ENCODE peak calls at places on chromosomes 7 and 10, in eight cellular contexts. One of them, this sample, is unnamed.

GRCh38 chr7:20350996-20351692 is 20.4 kb downstream of the ITGB8 start:
- DNase-seq in AG04450: no peak
- DNase-seq in hypothalamus: no peak
- DNase-seq in GM19239: no peak
- DNase-seq in mucosa of gallbladder: no peak
- DNase-seq in NCI-H2029: no peak
- DNase-seq in H4: no peak
- DNase-seq in ureter: no peak
- DNase-seq in this sample: no peak

GRCh38 chr7:159084069-159084801 is 60.4 kb downstream of the VIPR2 start:
- DNase-seq in ureter: peak
- DNase-seq in hypothalamus: no peak
- DNase-seq in AG04450: no peak
- DNase-seq in H4: no peak
- DNase-seq in mucosa of gallbladder: no peak
- DNase-seq in NCI-H2029: no peak
- DNase-seq in GM19239: no peak
- DNase-seq in this sample: no peak

GRCh38 chr10:82409671-82410070 is 534.7 kb downstream of the NRG3 start:
- DNase-seq in H4: no peak
- DNase-seq in hypothalamus: no peak
- DNase-seq in mucosa of gallbladder: no peak
- DNase-seq in NCI-H2029: no peak
- DNase-seq in ureter: no peak
- DNase-seq in GM19239: no peak
- DNase-seq in AG04450: no peak
- DNase-seq in this sample: no peak

GRCh38 chr10:72170263-72170662 is 45.5 kb upstream of the ANAPC16 start:
- DNase-seq in mucosa of gallbladder: peak
- DNase-seq in hypothalamus: no peak
- DNase-seq in H4: no peak
- DNase-seq in ureter: no peak
- DNase-seq in GM19239: no peak
- DNase-seq in AG04450: no peak
- DNase-seq in NCI-H2029: no peak
- DNase-seq in this sample: no peak

GRCh38 chr7:132065193-132065972 is 509.0 kb upstream of the PODXL start:
- DNase-seq in mucosa of gallbladder: peak
- DNase-seq in ureter: peak
- DNase-seq in hypothalamus: no peak
- DNase-seq in GM19239: no peak
- DNase-seq in NCI-H2029: no peak
- DNase-seq in H4: peak
- DNase-seq in AG04450: peak
- DNase-seq in this sample: peak

GRCh38 chr10:43842496-43842895 is 193.8 kb upstream of the ZNF32 start:
- DNase-seq in AG04450: no peak
- DNase-seq in hypothalamus: no peak
- DNase-seq in GM19239: no peak
- DNase-seq in NCI-H2029: no peak
- DNase-seq in ureter: no peak
- DNase-seq in H4: no peak
- DNase-seq in mucosa of gallbladder: no peak
- DNase-seq in this sample: no peak

GRCh38 chr10:114925675-114926204 is 12.3 kb upstream of the TRUB1 start:
- DNase-seq in H4: peak
- DNase-seq in ureter: no peak
- DNase-seq in AG04450: no peak
- DNase-seq in NCI-H2029: no peak
- DNase-seq in mucosa of gallbladder: no peak
- DNase-seq in hypothalamus: no peak
- DNase-seq in GM19239: peak
- DNase-seq in this sample: no peak

GRCh38 chr10:71666607-71667373 is 52.8 kb downstream of the C10orf105 start:
- DNase-seq in hypothalamus: no peak
- DNase-seq in mucosa of gallbladder: no peak
- DNase-seq in ureter: no peak
- DNase-seq in NCI-H2029: no peak
- DNase-seq in AG04450: no peak
- DNase-seq in H4: no peak
- DNase-seq in GM19239: no peak
- DNase-seq in this sample: no peak

GRCh38 chr7:115352375-115352774 is 430.5 kb downstream of the MDFIC start:
- DNase-seq in H4: no peak
- DNase-seq in hypothalamus: no peak
- DNase-seq in GM19239: no peak
- DNase-seq in NCI-H2029: no peak
- DNase-seq in ureter: no peak
- DNase-seq in mucosa of gallbladder: no peak
- DNase-seq in AG04450: peak
- DNase-seq in this sample: peak

GRCh38 chr7:5284304-5285281 is 1.9 kb downstream of the SLC29A4 start:
- DNase-seq in GM19239: peak
- DNase-seq in hypothalamus: peak
- DNase-seq in H4: no peak
- DNase-seq in mucosa of gallbladder: no peak
- DNase-seq in AG04450: no peak
- DNase-seq in NCI-H2029: peak
- DNase-seq in ureter: no peak
- DNase-seq in this sample: no peak

GRCh38 chr10:78541528-78542470 is 508.1 kb downstream of the RPS24 start:
- DNase-seq in H4: peak
- DNase-seq in hypothalamus: no peak
- DNase-seq in ureter: no peak
- DNase-seq in GM19239: no peak
- DNase-seq in mucosa of gallbladder: no peak
- DNase-seq in AG04450: no peak
- DNase-seq in NCI-H2029: no peak
- DNase-seq in this sample: no peak

GRCh38 chr10:77913090-77913489 is 13.5 kb downstream of the DLG5 start:
- DNase-seq in GM19239: no peak
- DNase-seq in mucosa of gallbladder: no peak
- DNase-seq in AG04450: no peak
- DNase-seq in ureter: no peak
- DNase-seq in H4: no peak
- DNase-seq in hypothalamus: no peak
- DNase-seq in NCI-H2029: no peak
- DNase-seq in this sample: no peak

GRCh38 chr10:16386855-16387254 is 50.0 kb upstream of the PTER start:
- DNase-seq in mucosa of gallbladder: no peak
- DNase-seq in H4: no peak
- DNase-seq in hypothalamus: no peak
- DNase-seq in ureter: no peak
- DNase-seq in AG04450: no peak
- DNase-seq in GM19239: no peak
- DNase-seq in NCI-H2029: no peak
- DNase-seq in this sample: no peak

GRCh38 chr10:110762109-110762848 is 109.4 kb upstream of the PDCD4 start:
- DNase-seq in mucosa of gallbladder: no peak
- DNase-seq in H4: no peak
- DNase-seq in AG04450: no peak
- DNase-seq in GM19239: no peak
- DNase-seq in ureter: no peak
- DNase-seq in NCI-H2029: peak
- DNase-seq in hypothalamus: no peak
- DNase-seq in this sample: no peak

GRCh38 chr7:27115161-27116018 is 12.9 kb upstream of the HOXA2 start:
- DNase-seq in AG04450: peak
- DNase-seq in NCI-H2029: no peak
- DNase-seq in GM19239: no peak
- DNase-seq in H4: peak
- DNase-seq in hypothalamus: no peak
- DNase-seq in mucosa of gallbladder: no peak
- DNase-seq in ureter: no peak
- DNase-seq in this sample: no peak

GRCh38 chr7:46755120-46756034 is 826.5 kb downstream of the TNS3 start:
- DNase-seq in hypothalamus: no peak
- DNase-seq in ureter: no peak
- DNase-seq in H4: no peak
- DNase-seq in GM19239: no peak
- DNase-seq in AG04450: no peak
- DNase-seq in mucosa of gallbladder: no peak
- DNase-seq in NCI-H2029: no peak
- DNase-seq in this sample: no peak

GRCh38 chr7:35802649-35803048 is 1.8 kb downstream of the SEPTIN7 start:
- DNase-seq in GM19239: no peak
- DNase-seq in mucosa of gallbladder: no peak
- DNase-seq in hypothalamus: no peak
- DNase-seq in H4: no peak
- DNase-seq in NCI-H2029: no peak
- DNase-seq in AG04450: no peak
- DNase-seq in ureter: no peak
- DNase-seq in this sample: no peak

GRCh38 chr7:44711528-44711927 is 37.1 kb upstream of the ZMIZ2 start:
- DNase-seq in AG04450: no peak
- DNase-seq in GM19239: no peak
- DNase-seq in ureter: no peak
- DNase-seq in hypothalamus: no peak
- DNase-seq in mucosa of gallbladder: no peak
- DNase-seq in H4: no peak
- DNase-seq in NCI-H2029: no peak
- DNase-seq in this sample: no peak

GRCh38 chr10:95693668-95694534 is at the start of gene TCTN3:
- DNase-seq in H4: peak
- DNase-seq in hypothalamus: peak
- DNase-seq in GM19239: peak
- DNase-seq in ureter: peak
- DNase-seq in AG04450: peak
- DNase-seq in NCI-H2029: peak
- DNase-seq in mucosa of gallbladder: peak
- DNase-seq in this sample: peak

GRCh38 chr10:17144757-17145156 is 15.1 kb upstream of the CUBN start:
- DNase-seq in mucosa of gallbladder: no peak
- DNase-seq in hypothalamus: no peak
- DNase-seq in GM19239: no peak
- DNase-seq in H4: no peak
- DNase-seq in AG04450: no peak
- DNase-seq in ureter: no peak
- DNase-seq in NCI-H2029: no peak
- DNase-seq in this sample: peak

GRCh38 chr7:123679614-123680013 is 23.9 kb downstream of the LMOD2 start:
- DNase-seq in hypothalamus: no peak
- DNase-seq in AG04450: no peak
- DNase-seq in GM19239: no peak
- DNase-seq in mucosa of gallbladder: no peak
- DNase-seq in ureter: no peak
- DNase-seq in NCI-H2029: no peak
- DNase-seq in H4: no peak
- DNase-seq in this sample: no peak

GRCh38 chr10:2048337-2048973 is 311.1 kb upstream of the ADARB2 start:
- DNase-seq in ureter: no peak
- DNase-seq in hypothalamus: no peak
- DNase-seq in AG04450: no peak
- DNase-seq in GM19239: no peak
- DNase-seq in mucosa of gallbladder: no peak
- DNase-seq in NCI-H2029: no peak
- DNase-seq in H4: no peak
- DNase-seq in this sample: no peak

GRCh38 chr10:104520653-104521052 is 120.4 kb upstream of the SORCS3 start:
- DNase-seq in hypothalamus: no peak
- DNase-seq in AG04450: no peak
- DNase-seq in NCI-H2029: no peak
- DNase-seq in mucosa of gallbladder: no peak
- DNase-seq in GM19239: no peak
- DNase-seq in H4: no peak
- DNase-seq in ureter: no peak
- DNase-seq in this sample: no peak

GRCh38 chr7:27921081-27921836 is 181.3 kb downstream of the TAX1BP1 start:
- DNase-seq in AG04450: peak
- DNase-seq in H4: peak
- DNase-seq in hypothalamus: no peak
- DNase-seq in ureter: no peak
- DNase-seq in NCI-H2029: peak
- DNase-seq in GM19239: no peak
- DNase-seq in mucosa of gallbladder: peak
- DNase-seq in this sample: no peak

GRCh38 chr7:111388912-111389311 is 173.4 kb downstream of the IMMP2L start:
- DNase-seq in AG04450: no peak
- DNase-seq in ureter: no peak
- DNase-seq in GM19239: no peak
- DNase-seq in NCI-H2029: no peak
- DNase-seq in H4: no peak
- DNase-seq in hypothalamus: no peak
- DNase-seq in mucosa of gallbladder: no peak
- DNase-seq in this sample: no peak

This sample was measured in epithelial cell of prostate.